ENCODE peak calls at places on chromosome 7, in seven cellular contexts. D is neuronal stem cell, E is H9, B is mesendoderm, M is H1, T is mesenchymal stem cell, O is trophoblast cell. R is an unnamed sample.

GRCh38 chr7:128863433-128863989 is 855 bp downstream of the ATP6V1F start:
- DNase-seq in D (peak), E (peak), B (peak), M (no peak), T (peak), O (no peak), R (peak)

GRCh38 chr7:106602062-106602461 is 58.9 kb downstream of the CCDC71L start:
- DNase-seq in D (no peak), E (no peak), B (no peak), M (no peak), T (no peak), O (no peak), R (no peak)

GRCh38 chr7:149771696-149772235 is 1.6 kb downstream of the ZNF467 start:
- DNase-seq in D (peak), E (peak), B (peak), M (peak), T (peak), O (peak), R (peak)

GRCh38 chr7:16813232-16813616 is 8.4 kb upstream of the AGR2 start:
- DNase-seq in D (no peak), E (no peak), B (no peak), M (no peak), T (no peak), O (no peak), R (no peak)

GRCh38 chr7:17599733-17600685 is 301.6 kb downstream of the AHR start:
- DNase-seq in D (no peak), E (no peak), B (no peak), M (no peak), T (peak), O (no peak), R (peak)

GRCh38 chr7:101163281-101164070 is 1.9 kb downstream of the VGF start:
- DNase-seq in D (no peak), E (peak), B (peak), M (no peak), T (no peak), O (peak), R (no peak)

GRCh38 chr7:3678411-3678810 is 377.4 kb downstream of the SDK1 start:
- DNase-seq in D (no peak), E (no peak), B (no peak), M (no peak), T (no peak), O (no peak), R (no peak)

GRCh38 chr7:17560516-17560915 is 262.1 kb downstream of the AHR start:
- DNase-seq in D (no peak), E (no peak), B (no peak), M (no peak), T (no peak), O (no peak), R (peak)

GRCh38 chr7:111537134-111537533 is 25.2 kb downstream of the IMMP2L start:
- DNase-seq in D (no peak), E (no peak), B (no peak), M (no peak), T (no peak), O (no peak), R (no peak)

GRCh38 chr7:133344275-133344674 is 91.4 kb downstream of the EXOC4 start:
- DNase-seq in D (no peak), E (no peak), B (peak), M (no peak), T (no peak), O (no peak), R (peak)

GRCh38 chr7:84040365-84040764 is 154.2 kb downstream of the SEMA3A start:
- DNase-seq in D (peak), E (no peak), B (peak), M (no peak), T (no peak), O (no peak), R (no peak)

GRCh38 chr7:12951397-12951801 is 264.0 kb downstream of the ARL4A start:
- DNase-seq in D (no peak), E (no peak), B (peak), M (no peak), T (peak), O (no peak), R (peak)

GRCh38 chr7:119026391-119026790 is 801.9 kb downstream of the ANKRD7 start:
- DNase-seq in D (no peak), E (no peak), B (no peak), M (no peak), T (no peak), O (no peak), R (no peak)

GRCh38 chr7:8719102-8719501 is 285.7 kb downstream of the NXPH1 start:
- DNase-seq in D (no peak), E (no peak), B (no peak), M (no peak), T (no peak), O (no peak), R (no peak)

GRCh38 chr7:81604075-81604807 is 165.6 kb downstream of the HGF start:
- DNase-seq in D (no peak), E (no peak), B (no peak), M (no peak), T (peak), O (peak), R (peak)

GRCh38 chr7:15457959-15458955 is 103.6 kb downstream of the AGMO start:
- DNase-seq in D (no peak), E (no peak), B (no peak), M (no peak), T (no peak), O (no peak), R (no peak)

GRCh38 chr7:16904086-16904485 is 22.3 kb upstream of the AGR3 start:
- DNase-seq in D (no peak), E (no peak), B (no peak), M (no peak), T (no peak), O (no peak), R (no peak)

GRCh38 chr7:18573410-18574234 is 78.1 kb downstream of the HDAC9 start:
- DNase-seq in D (no peak), E (no peak), B (no peak), M (no peak), T (no peak), O (no peak), R (no peak)

GRCh38 chr7:68857571-68857970 is 740.7 kb upstream of the AUTS2 start:
- DNase-seq in D (no peak), E (no peak), B (no peak), M (no peak), T (no peak), O (no peak), R (no peak)

GRCh38 chr7:37833107-37833817 is 15.1 kb upstream of the NME8 start:
- DNase-seq in D (peak), E (peak), B (peak), M (peak), T (peak), O (peak), R (peak)

GRCh38 chr7:95684037-95684436 is 87.7 kb upstream of the PDK4 start:
- DNase-seq in D (no peak), E (no peak), B (peak), M (no peak), T (peak), O (no peak), R (peak)

GRCh38 chr7:133750287-133750686 is 376.9 kb upstream of the LRGUK start:
- DNase-seq in D (no peak), E (no peak), B (no peak), M (no peak), T (no peak), O (no peak), R (no peak)

GRCh38 chr7:45881759-45882464 is 6.4 kb upstream of the IGFBP1 start:
- DNase-seq in D (no peak), E (no peak), B (no peak), M (no peak), T (peak), O (no peak), R (peak)

GRCh38 chr7:373818-374705 is 84.1 kb downstream of the FOXL3 start:
- DNase-seq in D (no peak), E (no peak), B (no peak), M (no peak), T (no peak), O (no peak), R (no peak)

GRCh38 chr7:100170111-100170897 is 1.9 kb upstream of the GAL3ST4 start:
- DNase-seq in D (no peak), E (no peak), B (no peak), M (no peak), T (no peak), O (no peak), R (no peak)

GRCh38 chr7:149686001-149686400 is 87.4 kb downstream of the ZNF467 start:
- DNase-seq in D (no peak), E (no peak), B (no peak), M (no peak), T (no peak), O (no peak), R (peak)

GRCh38 chr7:108181073-108181985 is 51.2 kb upstream of the LAMB4 start:
- DNase-seq in D (peak), E (peak), B (peak), M (peak), T (peak), O (no peak), R (peak)

GRCh38 chr7:37916017-37916672 is 472 bp downstream of the SFRP4 start:
- DNase-seq in D (peak), E (peak), B (peak), M (no peak), T (no peak), O (no peak), R (no peak)

GRCh38 chr7:151663382-151664100 is 143.8 kb upstream of the RHEB start:
- DNase-seq in D (no peak), E (no peak), B (no peak), M (no peak), T (no peak), O (no peak), R (no peak)

DNA sequence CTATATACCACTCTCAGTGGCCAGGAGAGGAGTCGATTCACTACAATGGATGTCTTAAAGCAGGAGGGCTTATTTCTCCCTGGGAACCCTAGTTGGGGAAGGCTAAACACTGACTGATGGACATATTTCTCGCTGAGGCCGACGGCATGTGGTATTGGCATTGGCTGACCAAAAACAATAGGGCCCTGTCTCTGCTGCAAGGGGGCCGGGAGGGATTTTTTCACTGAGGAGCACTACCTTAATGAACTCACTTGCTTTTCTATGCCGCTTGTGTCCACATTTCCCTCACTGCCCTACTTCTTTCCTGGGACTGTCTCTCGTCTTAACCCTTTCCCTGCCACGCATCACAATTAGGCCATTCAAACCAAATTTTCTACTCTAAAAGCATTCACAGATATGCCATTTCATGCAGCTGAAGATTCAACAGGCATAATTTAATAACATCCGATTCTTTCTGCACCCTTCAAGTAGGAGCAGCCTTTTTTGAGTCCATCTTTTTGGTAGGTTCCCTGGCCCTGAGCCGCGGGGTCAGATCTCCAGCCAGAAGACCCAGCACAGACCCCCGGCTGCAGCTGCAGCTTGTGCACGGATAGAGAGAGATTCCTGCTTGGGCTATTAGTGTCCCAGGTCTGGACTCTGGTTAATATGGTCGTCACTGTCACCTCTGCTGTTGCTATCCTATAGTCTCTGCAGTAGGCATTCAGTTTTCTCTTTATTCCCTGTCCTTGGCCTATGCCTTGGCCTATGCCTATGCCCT is 118.7 kb downstream of the HIPK2 start:
- DNase-seq in D (no peak), E (no peak), B (no peak), M (no peak), T (no peak), O (no peak), R (no peak)
- H3K4ac ChIP-seq in D (no peak), E (no peak), B (no peak), M (no peak), T (no peak), O (no peak), R (no peak)

GRCh38 chr7:103854611-103855010 is 134.8 kb downstream of the RELN start:
- DNase-seq in D (no peak), E (no peak), B (no peak), M (no peak), T (no peak), O (no peak), R (no peak)
- H3K4ac ChIP-seq in D (no peak), E (no peak), B (no peak), M (no peak), T (no peak), O (no peak), R (no peak)

DNA sequence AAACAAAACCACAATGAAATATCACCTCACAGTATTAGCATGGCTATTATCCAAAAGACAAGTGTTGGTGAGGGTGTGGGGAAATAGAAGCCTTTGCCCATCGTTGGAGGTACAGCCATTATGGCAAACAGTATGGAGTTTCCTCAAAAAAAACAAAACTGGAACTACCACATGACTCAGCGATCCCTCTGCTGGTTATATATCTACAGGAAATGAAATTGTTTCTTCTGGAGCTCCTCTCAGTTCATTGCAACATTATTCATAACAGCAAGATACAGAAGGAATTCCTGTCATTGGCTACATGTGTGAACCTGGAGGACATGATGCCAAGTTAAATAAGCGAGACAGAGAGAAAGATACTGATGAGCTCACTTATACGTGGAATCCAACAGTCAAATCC is 2.4 kb upstream of the UBE3C start:
- DNase-seq in D (no peak), E (no peak), B (peak), M (no peak), T (peak), O (peak), R (peak)
- H3K4ac ChIP-seq in D (no peak), E (no peak), B (no peak), M (no peak), T (no peak), O (no peak), R (peak)

GRCh38 chr7:135994466-135995205 is 17.5 kb upstream of the MTPN start:
- DNase-seq in D (no peak), E (no peak), B (no peak), M (no peak), T (peak), O (no peak), R (peak)
- H3K4ac ChIP-seq in D (no peak), E (no peak), B (no peak), M (no peak), T (no peak), O (no peak), R (no peak)

GRCh38 chr7:29620531-29620930 is 56.9 kb downstream of the PRR15 start:
- DNase-seq in D (no peak), E (no peak), B (no peak), M (no peak), T (no peak), O (no peak), R (no peak)

GRCh38 chr7:29622335-29623265 is 59.0 kb downstream of the PRR15 start:
- DNase-seq in D (no peak), E (no peak), B (peak), M (no peak), T (peak), O (peak), R (peak)

GRCh38 chr7:29623976-29624375 is 60.3 kb downstream of the PRR15 start:
- DNase-seq in D (no peak), E (no peak), B (no peak), M (no peak), T (no peak), O (peak), R (no peak)

GRCh38 chr7:29619848-29620247 is 56.2 kb downstream of the PRR15 start:
- DNase-seq in D (no peak), E (no peak), B (no peak), M (no peak), T (no peak), O (no peak), R (no peak)

GRCh38 chr7:29619111-29619510 is 55.5 kb downstream of the PRR15 start:
- DNase-seq in D (no peak), E (no peak), B (no peak), M (no peak), T (no peak), O (peak), R (no peak)
- H3K4ac ChIP-seq in D (no peak), E (no peak), B (no peak), M (no peak), T (no peak), O (no peak), R (no peak)

GRCh38 chr7:158592541-158592940 is 4.9 kb upstream of the PTPRN2 start:
- DNase-seq in D (no peak), E (no peak), B (no peak), M (no peak), T (no peak), O (no peak), R (no peak)
- H3K4ac ChIP-seq in D (no peak), E (no peak), B (no peak), M (no peak), T (no peak), O (no peak), R (no peak)

GRCh38 chr7:117053407-117053806 is 100.1 kb downstream of the ST7 start:
- DNase-seq in D (no peak), E (no peak), B (no peak), M (no peak), T (no peak), O (no peak), R (no peak)
- H3K4ac ChIP-seq in D (no peak), E (no peak), B (no peak), M (no peak), T (no peak), O (no peak), R (no peak)

R was measured in IMR-90.